ENCODE peak calls at places on chromosomes 12 and 14, in eight cellular contexts. K, E, P, F, T, X, L and G are unnamed samples.

GRCh38 chr14:54627718-54628345 is 60.9 kb downstream of the SAMD4A start:
- DNase-seq in T (peak), K (peak), P (peak), E (peak), L (peak), F (no peak), X (peak), G (no peak)

GRCh38 chr14:32698831-32699230 is 239.8 kb upstream of the NPAS3 start:
- DNase-seq in F (no peak), P (peak), E (peak), L (peak), T (peak), X (no peak), K (no peak), G (peak)

GRCh38 chr12:95611676-95612309 is 60.5 kb upstream of the USP44 start:
- DNase-seq in P (peak), F (no peak), E (peak), X (no peak), T (no peak), L (no peak), K (peak), G (no peak)

GRCh38 chr14:82855912-82856381 is 1322.3 kb upstream of the SEL1L start:
- DNase-seq in E (peak), F (peak), T (peak), L (peak), K (peak), P (peak), X (peak), G (peak)

GRCh38 chr12:76020281-76020680 is 11.3 kb downstream of the PHLDA1 start:
- DNase-seq in K (no peak), P (peak), L (peak), X (no peak), F (no peak), E (peak), T (peak), G (peak)

GRCh38 chr12:18882690-18883089 is 144.8 kb downstream of the CAPZA3 start:
- DNase-seq in P (no peak), T (no peak), L (no peak), F (no peak), E (no peak), X (no peak), K (no peak), G (no peak)

GRCh38 chr14:103292426-103293374 is 41.3 kb upstream of the EIF5 start:
- DNase-seq in L (peak), X (peak), P (peak), E (peak), K (peak), T (peak), F (peak), G (peak)

GRCh38 chr12:24991209-24992049 is 42.5 kb upstream of the BCAT1 start:
- DNase-seq in E (peak), P (peak), T (peak), L (peak), X (peak), K (peak), F (peak), G (peak)

GRCh38 chr12:15819644-15820437 is 30.7 kb upstream of the EPS8 start:
- DNase-seq in K (no peak), L (no peak), E (no peak), F (no peak), T (no peak), X (no peak), P (no peak), G (no peak)

GRCh38 chr14:92942976-92943710 is 20.2 kb downstream of the CHGA start:
- DNase-seq in E (no peak), X (no peak), T (no peak), K (no peak), L (no peak), F (no peak), P (no peak), G (no peak)

GRCh38 chr14:23494223-23494622 is 24.7 kb downstream of the NGDN start:
- DNase-seq in T (no peak), P (peak), K (no peak), X (peak), F (no peak), E (peak), L (no peak), G (no peak)

GRCh38 chr12:43063642-43064041 is 474.1 kb upstream of the PRICKLE1 start:
- DNase-seq in T (no peak), E (peak), X (no peak), P (peak), L (peak), F (no peak), K (no peak), G (no peak)

GRCh38 chr14:70008457-70008856 is 129.2 kb downstream of the SMOC1 start:
- DNase-seq in X (no peak), K (no peak), T (no peak), E (no peak), L (no peak), F (no peak), P (no peak), G (no peak)
- H3K27ac ChIP-seq in X (no peak), K (no peak), T (no peak), E (peak), L (no peak), F (no peak), P (no peak), G (peak)

GRCh38 chr12:104750061-104750460 is 208.0 kb downstream of the SLC41A2 start:
- DNase-seq in K (no peak), P (peak), X (no peak), F (no peak), T (peak), E (peak), L (peak), G (no peak)

GRCh38 chr12:104752016-104752415 is 206.1 kb downstream of the SLC41A2 start:
- DNase-seq in F (no peak), K (no peak), P (no peak), T (no peak), X (no peak), L (no peak), E (no peak), G (no peak)

GRCh38 chr12:104751024-104751570 is 207.0 kb downstream of the SLC41A2 start:
- DNase-seq in F (no peak), E (no peak), P (no peak), K (peak), X (no peak), T (no peak), L (no peak), G (no peak)

GRCh38 chr12:104752883-104753282 is 205.2 kb downstream of the SLC41A2 start:
- DNase-seq in X (no peak), T (no peak), P (no peak), F (no peak), K (no peak), E (no peak), L (no peak), G (no peak)

GRCh38 chr12:104751594-104751993 is 206.5 kb downstream of the SLC41A2 start:
- DNase-seq in K (no peak), L (no peak), T (no peak), F (no peak), E (no peak), X (no peak), P (no peak), G (no peak)
- H3K4me2 ChIP-seq in K (no peak), L (no peak), T (no peak), F (no peak), E (no peak), X (no peak), P (no peak), G (no peak)

GRCh38 chr12:40911676-40912075 is 219.4 kb downstream of the CNTN1 start:
- DNase-seq in K (no peak), F (no peak), X (no peak), L (no peak), T (no peak), P (no peak), E (no peak), G (peak)
- H2AFZ ChIP-seq in K (no peak), F (no peak), X (no peak), L (no peak), T (no peak), P (no peak), E (no peak), G (no peak)

DNA sequence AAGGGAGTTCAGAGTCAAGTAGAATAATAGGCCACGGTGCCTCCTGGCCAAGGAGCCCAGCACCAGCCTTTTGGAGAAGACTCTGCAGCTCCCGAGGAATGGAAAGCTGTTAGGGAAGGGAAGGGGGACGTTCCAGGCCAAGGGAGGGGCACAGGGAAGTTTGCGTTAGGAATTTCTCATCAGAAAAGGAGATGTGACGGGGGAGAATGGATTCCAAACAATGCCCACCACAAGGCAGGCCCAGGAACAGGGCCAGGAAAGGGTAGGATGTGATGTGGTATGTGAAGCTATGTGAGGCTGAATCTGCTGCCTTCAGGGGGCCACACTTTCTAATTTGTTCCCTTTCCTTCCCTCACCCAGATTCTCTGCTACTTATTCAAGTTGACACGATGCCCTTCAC is 46.0 kb downstream of the DGLUCY start:
- DNase-seq in X (no peak), F (no peak), T (no peak), L (no peak), E (no peak), P (peak), K (no peak), G (no peak)
- H3K27ac ChIP-seq in X (no peak), F (no peak), T (no peak), L (no peak), E (no peak), P (no peak), K (no peak), G (no peak)

DNA sequence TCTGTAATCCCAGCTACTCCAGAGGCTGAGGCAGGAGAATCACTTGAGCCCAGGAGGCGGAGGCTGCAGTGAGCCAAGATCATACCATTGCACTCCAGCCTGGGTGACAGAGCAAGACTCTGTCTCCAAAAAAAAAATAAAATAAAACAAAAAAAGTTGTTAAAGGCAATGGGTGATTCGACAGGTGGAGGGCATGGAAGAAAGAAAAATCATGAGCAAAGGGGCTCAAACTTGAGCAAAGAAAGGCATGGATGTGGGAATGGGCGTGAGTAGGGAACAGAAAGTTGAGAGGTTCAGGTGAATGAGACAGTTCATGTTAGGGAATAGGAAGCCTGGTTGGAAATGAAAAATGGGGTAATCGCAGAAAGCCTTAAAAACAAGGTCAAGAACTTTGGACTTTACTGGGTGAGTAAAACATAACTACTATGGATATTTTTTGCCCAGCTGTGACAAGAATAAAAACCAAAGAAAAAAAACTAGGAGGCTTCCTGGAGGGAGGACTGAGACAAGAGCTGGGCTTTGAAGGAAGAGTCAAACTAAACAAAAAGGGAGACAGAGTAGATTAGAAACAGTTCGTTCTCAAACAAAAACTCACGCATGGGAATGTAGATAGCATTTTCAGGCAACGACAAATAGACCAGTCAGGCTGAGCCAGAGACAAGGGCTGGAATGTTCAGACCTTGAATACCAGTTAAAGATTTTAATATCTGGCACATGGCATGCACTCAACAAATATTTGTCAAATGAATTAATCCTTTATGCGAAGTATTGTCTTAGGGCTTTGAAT is 18.8 kb downstream of the PYM1 start:
- DNase-seq in T (peak), P (peak), L (peak), K (no peak), E (peak), F (no peak), X (no peak), G (no peak)
- H3K4me2 ChIP-seq in T (no peak), P (no peak), L (peak), K (no peak), E (peak), F (no peak), X (peak), G (peak)

DNA sequence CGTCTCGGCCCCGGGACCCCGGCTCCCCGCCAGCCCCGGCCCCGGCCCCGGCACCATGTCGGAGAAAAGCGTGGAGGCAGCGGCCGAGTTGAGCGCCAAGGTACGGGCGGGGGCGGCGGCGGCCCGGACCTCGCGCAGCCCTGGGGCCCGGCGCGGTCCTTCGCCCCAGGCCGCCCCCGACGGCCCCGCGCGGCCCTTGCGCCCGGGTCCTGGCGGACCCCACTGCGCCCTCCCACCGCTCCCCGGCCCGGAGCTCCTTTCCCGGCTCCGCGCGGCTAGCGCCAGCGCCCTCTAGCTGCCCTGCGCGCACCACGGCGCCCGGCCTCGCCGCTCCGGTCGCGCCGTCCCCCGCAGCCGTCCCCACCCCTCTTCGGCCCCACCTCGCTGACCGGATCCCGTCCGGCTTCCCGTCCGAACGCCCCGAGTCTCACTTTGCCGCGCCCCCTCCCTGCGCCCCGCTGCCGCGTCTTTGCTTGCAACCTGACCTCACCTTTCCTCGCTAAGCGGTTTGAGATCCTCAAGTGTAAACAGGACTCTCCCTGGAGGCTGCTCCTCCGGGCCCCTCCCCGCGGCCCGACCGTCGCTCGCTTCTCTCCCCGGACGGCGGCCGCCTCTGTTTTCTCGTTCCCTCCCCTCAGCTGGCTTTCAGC is 613 bp downstream of the PTMS start:
- DNase-seq in L (peak), K (peak), X (peak), T (peak), E (peak), P (peak), F (peak), G (peak)
- H2AFZ ChIP-seq in L (peak), K (no peak), X (no peak), T (no peak), E (peak), P (no peak), F (peak), G (peak)